ENCODE peak calls at places on chromosomes 16 and 17, in eight cellular contexts. Q, G, L, D, M, K, O and I are unnamed samples.

GRCh38 chr16:51151951-51152663 is 1.0 kb upstream of the SALL1 start:
- DNase-seq in Q (no peak), G (peak), L (peak), D (peak), M (peak), K (peak), O (peak), I (peak)

GRCh38 chr17:32298721-32299578 is 33.3 kb downstream of the RHBDL3 start:
- DNase-seq in Q (no peak), G (no peak), L (no peak), D (no peak), M (no peak), K (no peak), O (no peak), I (no peak)

GRCh38 chr17:29483503-29483902 is 83.3 kb downstream of the ABHD15 start:
- DNase-seq in Q (no peak), G (no peak), L (no peak), D (no peak), M (no peak), K (no peak), O (no peak), I (no peak)

GRCh38 chr17:77602883-77603640 is 355.4 kb upstream of the TNRC6C start:
- DNase-seq in Q (no peak), G (no peak), L (no peak), D (no peak), M (peak), K (no peak), O (no peak), I (no peak)

GRCh38 chr17:82815790-82816305 is 24.0 kb downstream of the ZNF750 start:
- DNase-seq in Q (no peak), G (no peak), L (no peak), D (no peak), M (no peak), K (no peak), O (no peak), I (no peak)

GRCh38 chr17:82967268-82968032 is 112.0 kb upstream of the METRNL start:
- DNase-seq in Q (no peak), G (no peak), L (no peak), D (no peak), M (no peak), K (no peak), O (no peak), I (no peak)

GRCh38 chr17:31869031-31869430 is 10.0 kb upstream of the COPRS start:
- DNase-seq in Q (no peak), G (no peak), L (no peak), D (no peak), M (no peak), K (no peak), O (peak), I (no peak)

GRCh38 chr17:40490289-40490853 is 11.1 kb downstream of the TNS4 start:
- DNase-seq in Q (no peak), G (peak), L (no peak), D (peak), M (peak), K (peak), O (peak), I (peak)

GRCh38 chr17:8966926-8967325 is 1.4 kb upstream of the PIK3R5 start:
- DNase-seq in Q (no peak), G (no peak), L (no peak), D (no peak), M (no peak), K (no peak), O (no peak), I (no peak)

GRCh38 chr17:8963665-8964258 is 1.7 kb downstream of the PIK3R5 start:
- DNase-seq in Q (no peak), G (no peak), L (no peak), D (no peak), M (no peak), K (no peak), O (no peak), I (no peak)

GRCh38 chr17:8963017-8963416 is 2.5 kb downstream of the PIK3R5 start:
- DNase-seq in Q (no peak), G (no peak), L (no peak), D (no peak), M (no peak), K (no peak), O (no peak), I (no peak)

GRCh38 chr17:8964801-8965393 is 610 bp downstream of the PIK3R5 start:
- DNase-seq in Q (no peak), G (no peak), L (no peak), D (no peak), M (no peak), K (no peak), O (no peak), I (no peak)

DNA sequence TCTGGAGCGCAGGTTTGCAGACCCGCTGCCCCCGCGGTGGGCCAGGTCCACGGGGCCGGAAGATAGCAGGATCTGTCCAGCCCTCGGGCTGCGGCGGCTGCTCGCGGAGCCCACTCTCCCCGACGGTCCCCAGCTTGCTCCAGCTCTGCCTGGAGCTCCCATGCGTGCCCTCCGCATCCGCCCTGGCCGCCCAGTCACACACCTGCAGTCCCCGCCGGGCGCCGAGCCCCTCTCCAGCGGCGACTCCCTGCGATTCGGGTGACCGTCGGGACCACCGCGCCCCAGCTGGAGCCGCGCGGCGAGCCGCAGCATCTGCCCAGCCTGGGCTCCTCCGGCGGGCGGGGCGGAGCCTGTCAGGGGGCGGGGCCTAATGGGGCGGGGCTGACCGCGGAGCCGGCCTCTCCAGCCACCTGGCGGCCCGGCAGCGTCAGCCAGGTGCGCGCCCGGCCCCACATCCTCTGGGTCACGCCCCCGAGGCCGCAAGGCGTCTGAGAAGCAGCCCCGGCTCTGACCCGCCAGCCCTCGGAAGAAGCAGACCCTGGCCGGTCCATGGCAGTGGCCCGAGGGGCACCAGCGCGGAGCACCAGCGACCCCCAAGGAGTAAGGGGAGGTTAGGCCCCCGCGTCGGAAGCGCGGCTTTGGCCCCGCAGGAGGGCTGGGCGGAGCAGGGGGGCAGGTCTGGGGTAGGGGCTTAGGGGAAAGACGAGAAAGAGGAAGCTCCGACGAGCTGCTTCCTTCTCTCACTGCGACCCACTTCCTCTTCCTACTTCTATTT is at the start of gene PIK3R5:
- DNase-seq in Q (no peak), G (peak), L (no peak), D (no peak), M (peak), K (no peak), O (no peak), I (no peak)
- H3K4me3 ChIP-seq in Q (peak), G (peak), L (no peak), D (no peak), M (peak), K (no peak), O (no peak), I (peak)

GRCh38 chr17:81400939-81401726 is 5.9 kb downstream of the BAHCC1 start:
- DNase-seq in Q (no peak), G (no peak), L (no peak), D (no peak), M (peak), K (peak), O (no peak), I (no peak)
- H3K4me3 ChIP-seq in Q (peak), G (no peak), L (peak), D (peak), M (peak), K (peak), O (peak), I (peak)

GRCh38 chr17:7218166-7218565 is 1.5 kb downstream of the DLG4 start:
- DNase-seq in Q (no peak), G (no peak), L (no peak), D (no peak), M (no peak), K (no peak), O (no peak), I (no peak)
- H3K4me3 ChIP-seq in Q (peak), G (no peak), L (peak), D (no peak), M (no peak), K (no peak), O (no peak), I (peak)

DNA sequence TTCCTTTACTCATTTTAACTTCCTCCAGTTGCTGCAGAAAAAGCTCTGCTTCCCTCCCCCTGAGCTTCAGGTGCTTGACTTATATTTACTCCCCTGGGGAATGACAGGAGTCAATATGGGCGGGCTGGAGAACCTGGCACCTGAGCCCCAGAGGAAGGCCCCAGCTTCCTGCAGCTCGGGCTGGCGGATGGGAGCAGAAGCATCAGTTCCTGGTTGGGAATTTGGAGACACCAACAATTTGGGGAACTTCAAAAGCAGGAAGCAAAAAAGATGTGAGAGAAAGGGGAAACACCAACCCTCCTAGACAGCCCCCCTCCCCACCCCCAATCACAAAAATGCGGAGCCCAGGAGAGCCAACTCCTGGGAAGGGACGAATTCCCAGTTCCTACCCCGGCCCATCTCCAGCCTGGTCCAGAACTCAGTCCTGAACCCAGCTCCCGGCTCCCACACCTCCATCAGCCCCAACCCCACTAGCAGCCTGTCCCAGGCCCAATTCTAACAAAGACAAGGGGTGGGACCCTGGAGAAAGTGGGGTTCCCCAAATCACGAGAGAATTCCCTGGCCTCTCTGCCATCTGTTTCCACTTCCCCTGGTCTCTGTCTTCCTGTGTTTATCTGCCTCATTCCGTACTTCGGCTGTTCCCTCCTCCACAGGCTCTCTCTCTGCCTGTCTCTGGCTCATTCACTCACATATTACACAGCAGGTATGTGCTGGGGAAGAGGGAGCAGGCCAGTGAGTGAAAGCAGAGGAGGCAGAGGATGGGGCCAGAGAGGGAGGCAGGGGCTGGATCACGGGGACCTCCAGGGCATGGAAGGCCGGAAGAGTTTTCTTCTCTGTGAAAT is 16.2 kb upstream of the ASGR2 start:
- DNase-seq in Q (no peak), G (no peak), L (no peak), D (no peak), M (no peak), K (no peak), O (no peak), I (no peak)
- H3K4me3 ChIP-seq in Q (peak), G (no peak), L (no peak), D (no peak), M (peak), K (no peak), O (no peak), I (no peak)

DNA sequence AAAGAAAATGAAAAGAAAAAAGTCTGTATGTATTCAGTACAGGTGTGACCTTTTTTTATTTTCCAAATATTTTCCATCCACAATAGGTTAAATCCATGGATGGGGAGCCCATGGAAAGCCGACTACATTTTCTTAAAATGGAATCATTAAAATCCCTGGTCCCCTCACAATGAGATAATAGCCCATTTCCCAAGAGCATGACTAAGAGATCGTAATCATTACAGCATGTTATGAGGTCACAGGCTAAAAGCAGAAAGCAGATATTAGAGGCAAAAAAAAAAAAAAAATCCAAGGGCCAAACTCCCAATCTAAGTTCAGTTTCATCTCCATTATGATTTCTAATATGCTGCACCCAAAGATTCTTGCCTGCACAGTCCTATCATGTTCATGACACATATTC is 44.7 kb downstream of the CYTH1 start:
- DNase-seq in Q (no peak), G (no peak), L (no peak), D (peak), M (no peak), K (peak), O (peak), I (no peak)
- H3K4me3 ChIP-seq in Q (no peak), G (no peak), L (no peak), D (peak), M (no peak), K (no peak), O (no peak), I (no peak)

GRCh38 chr16:71789136-71789535 is 19.5 kb downstream of the AP1G1 start:
- DNase-seq in Q (no peak), G (no peak), L (no peak), D (no peak), M (no peak), K (no peak), O (no peak), I (no peak)
- H3K4me3 ChIP-seq in Q (no peak), G (no peak), L (no peak), D (no peak), M (no peak), K (no peak), O (no peak), I (no peak)

DNA sequence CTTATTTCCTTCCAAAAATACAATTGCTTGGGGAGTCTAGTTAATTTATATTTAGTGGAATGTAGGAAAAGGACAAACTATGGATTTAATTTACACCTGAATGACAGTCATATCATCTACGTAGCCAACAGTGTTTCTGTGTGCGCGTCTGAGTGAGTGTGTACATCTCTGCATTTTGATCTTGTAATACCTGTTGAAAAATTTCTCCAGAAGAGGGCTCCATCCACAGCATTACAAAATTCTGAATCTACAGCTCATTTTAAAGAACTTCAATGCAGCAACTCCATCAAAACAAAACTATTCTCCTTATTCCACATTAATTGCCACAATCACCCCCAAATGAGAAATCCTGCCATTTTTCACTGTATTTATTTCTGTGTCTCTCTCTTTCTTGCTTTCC is 3.9 kb downstream of the CDH13 start:
- DNase-seq in Q (no peak), G (no peak), L (no peak), D (no peak), M (no peak), K (peak), O (peak), I (no peak)
- H3K4me3 ChIP-seq in Q (no peak), G (no peak), L (no peak), D (no peak), M (no peak), K (no peak), O (no peak), I (no peak)

GRCh38 chr17:17772231-17772630 is 64.6 kb downstream of the SREBF1 start:
- DNase-seq in Q (no peak), G (no peak), L (no peak), D (no peak), M (no peak), K (no peak), O (no peak), I (no peak)

GRCh38 chr17:17770371-17771059 is 66.3 kb downstream of the SREBF1 start:
- DNase-seq in Q (no peak), G (no peak), L (no peak), D (no peak), M (no peak), K (no peak), O (no peak), I (no peak)

GRCh38 chr17:17776889-17777288 is 59.9 kb downstream of the SREBF1 start:
- DNase-seq in Q (no peak), G (no peak), L (no peak), D (no peak), M (no peak), K (no peak), O (no peak), I (no peak)

GRCh38 chr17:17771498-17772201 is 65.1 kb downstream of the SREBF1 start:
- DNase-seq in Q (no peak), G (no peak), L (no peak), D (no peak), M (no peak), K (no peak), O (no peak), I (no peak)

GRCh38 chr17:17774009-17774881 is 62.5 kb downstream of the SREBF1 start:
- DNase-seq in Q (no peak), G (peak), L (no peak), D (peak), M (no peak), K (peak), O (peak), I (no peak)
- H3K4me3 ChIP-seq in Q (peak), G (no peak), L (no peak), D (no peak), M (no peak), K (no peak), O (no peak), I (no peak)